ENCODE peak calls at places on chromosomes 16 and 17, in five cellular contexts. B is left lung, X is Peyer's patch, Y is psoas muscle, S is cardiac muscle cell. N is an unnamed sample.

GRCh38 chr17:50604470-50604869 is 30.2 kb upstream of the ABCC3 start:
- DNase-seq in B (peak; percentile 61), X (no peak), Y (peak; percentile 65), S (peak; percentile 96), N (peak; percentile 83)

GRCh38 chr16:19515765-19516164 is 6.1 kb downstream of the GDE1 start:
- DNase-seq in X (no peak), S (no peak), Y (no peak), B (no peak), N (no peak)

GRCh38 chr17:75848523-75849303 is 4.5 kb upstream of the UNC13D start:
- DNase-seq in Y (peak; percentile 75), B (peak; percentile 81), X (peak; percentile 88), S (peak; percentile 66), N (peak; percentile 90)

GRCh38 chr16:28191364-28191985 is 20.3 kb downstream of the XPO6 start:
- DNase-seq in X (no peak), Y (no peak), S (no peak), B (no peak), N (no peak)

GRCh38 chr17:45372325-45372869 is 55.6 kb upstream of the MAP3K14 start:
- DNase-seq in Y (no peak), B (no peak), S (peak; percentile 32), X (peak; percentile 26), N (no peak)

GRCh38 chr17:385195-385835 is 32.7 kb upstream of the RPH3AL start:
- DNase-seq in Y (peak; percentile 78), B (no peak), X (peak; percentile 67), S (peak; percentile 28), N (peak; percentile 72)

GRCh38 chr16:68366062-68366461 is 55.2 kb downstream of the PRMT7 start:
- DNase-seq in X (no peak), B (no peak), Y (no peak), S (no peak), N (no peak)

GRCh38 chr17:8649157-8650118 is 18.9 kb upstream of the MYH10 start:
- DNase-seq in S (peak; percentile 98), B (no peak), X (no peak), Y (peak; percentile 43), N (peak; percentile 82)

GRCh38 chr16:526181-527014 is 1.1 kb upstream of the CAPN15 start:
- DNase-seq in S (peak; percentile 66), Y (no peak), B (peak; percentile 52), X (no peak), N (no peak)

GRCh38 chr16:69535123-69536050 is 30.4 kb upstream of the NFAT5 start:
- DNase-seq in B (no peak), S (peak; percentile 43), X (no peak), Y (no peak), N (no peak)

GRCh38 chr16:2040031-2040430 is 7.6 kb downstream of the NTHL1 start:
- DNase-seq in B (no peak), X (no peak), S (no peak), Y (no peak), N (no peak)
- H3K27ac ChIP-seq in B (peak overlapping the region; percentile 85), X (peak overlapping the region; percentile 84), S (no peak overlapping the region), Y (peak overlapping the region; percentile 63), N (no peak overlapping the region)

DNA sequence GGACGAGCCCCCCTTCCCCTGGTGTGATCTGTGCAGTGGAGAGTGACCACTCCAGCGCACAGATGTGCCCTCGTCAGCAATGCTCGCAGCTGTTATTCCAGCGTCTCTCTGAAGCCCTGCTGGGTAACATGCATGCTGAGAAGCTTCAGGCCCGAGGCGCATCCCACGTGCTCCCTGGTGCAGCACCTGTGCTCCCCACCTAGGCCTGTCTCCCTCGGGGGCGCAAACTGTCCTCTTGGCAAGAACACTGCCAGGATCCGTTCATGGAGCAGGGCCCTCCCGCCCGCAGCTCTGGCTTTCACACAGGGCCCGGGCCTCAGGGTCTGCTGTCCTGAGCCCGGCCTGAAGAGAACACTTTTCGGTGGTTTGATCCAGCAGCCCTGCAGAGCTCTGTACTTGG is 13.0 kb downstream of the TMEM204 start:
- DNase-seq in Y (no peak), X (no peak), S (no peak), B (no peak), N (no peak)
- H3K27ac ChIP-seq in Y (peak overlapping the region; percentile 87), X (peak overlapping the region; percentile 69), S (peak overlapping the region; percentile 94), B (peak overlapping the region; percentile 73), N (peak overlapping the region; percentile 74)

GRCh38 chr17:7043195-7043543 is 723 bp downstream of the SLC16A11 start:
- DNase-seq in Y (no peak), B (no peak), S (no peak), X (peak; percentile 62), N (no peak)
- H3K27ac ChIP-seq in Y (no peak overlapping the region), B (peak overlapping the region; percentile 63), S (no peak overlapping the region), X (peak overlapping the region; percentile 17), N (no peak overlapping the region)

GRCh38 chr17:77354721-77355455 is 214.1 kb downstream of the SEC14L1 start:
- DNase-seq in S (peak; percentile 88), Y (peak; percentile 84), B (peak; percentile 48), X (peak; percentile 84), N (peak; percentile 88)

GRCh38 chr17:77352441-77352840 is 211.7 kb downstream of the SEC14L1 start:
- DNase-seq in Y (no peak), X (no peak), B (no peak), S (no peak), N (no peak)

GRCh38 chr17:77354420-77354720 is 213.6 kb downstream of the SEC14L1 start:
- DNase-seq in B (no peak), S (no peak), X (no peak), Y (no peak), N (no peak)

GRCh38 chr17:77352996-77353395 is 212.2 kb downstream of the SEC14L1 start:
- DNase-seq in X (no peak), B (no peak), Y (no peak), S (no peak), N (no peak)

GRCh38 chr17:77353684-77354419 is 213.1 kb downstream of the SEC14L1 start:
- DNase-seq in S (peak; percentile 17), B (no peak), X (no peak), Y (no peak), N (peak; percentile 39)
- H3K27ac ChIP-seq in S (no peak overlapping the region), B (peak overlapping the region; percentile 30), X (peak overlapping the region; percentile 72), Y (peak overlapping the region; percentile 58), N (no peak overlapping the region)

GRCh38 chr17:81081217-81081616 is 46.3 kb downstream of the BAIAP2 start:
- DNase-seq in Y (no peak), B (no peak), X (no peak), S (no peak), N (no peak)
- H3K27ac ChIP-seq in Y (no peak overlapping the region), B (peak overlapping the region; percentile 65), X (no peak overlapping the region), S (no peak overlapping the region), N (no peak overlapping the region)

DNA sequence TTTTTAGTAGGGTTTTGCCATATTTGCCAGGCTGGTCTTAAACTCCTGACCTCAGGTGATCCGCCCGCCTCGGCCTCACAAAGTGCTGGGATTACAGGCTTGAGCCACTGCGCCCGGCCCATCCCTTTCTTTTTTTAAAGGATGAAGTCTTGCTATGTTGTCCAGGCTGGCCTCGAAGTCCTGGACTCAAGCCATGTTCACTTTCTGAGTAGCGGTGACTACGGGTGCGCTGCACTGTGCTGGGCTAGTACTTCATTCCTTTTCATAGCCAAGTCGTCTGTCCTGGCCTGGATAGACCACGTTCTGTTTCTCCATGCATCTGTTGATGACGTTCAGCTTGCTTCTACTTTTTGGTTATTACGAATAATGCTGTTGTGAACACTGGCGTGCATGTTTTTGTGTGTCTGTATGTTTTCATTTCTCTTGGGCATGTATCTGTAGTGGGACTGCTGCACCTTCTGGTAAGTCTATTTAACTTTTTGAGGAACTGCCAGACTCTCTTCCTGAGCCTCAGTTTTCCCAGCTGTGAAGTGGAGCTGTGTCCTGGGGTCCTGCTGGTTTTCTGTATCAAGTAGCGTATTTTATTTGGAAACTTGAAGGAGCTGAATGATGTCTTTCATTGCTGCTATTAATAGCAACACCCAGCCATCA is 40.0 kb upstream of the GSE1 start:
- DNase-seq in B (no peak), S (no peak), X (no peak), Y (no peak), N (no peak)
- H3K27ac ChIP-seq in B (peak overlapping the region; percentile 61), S (peak overlapping the region; percentile 45), X (peak overlapping the region; percentile 61), Y (peak overlapping the region; percentile 63), N (peak overlapping the region; percentile 78)

GRCh38 chr16:56519459-56520250 is at the start of gene BBS2:
- DNase-seq in B (peak; percentile 92), X (peak; percentile 95), S (peak; percentile 88), Y (peak; percentile 93), N (peak; percentile 96)
- H3K27ac ChIP-seq in B (peak within 1 kb of the TSS; percentile 80), X (peak within 1 kb of the TSS; percentile 92), S (peak within 1 kb of the TSS; percentile 84), Y (peak within 1 kb of the TSS; percentile 87), N (peak within 1 kb of the TSS; percentile 64)

GRCh38 chr16:2707368-2708289 is 12.4 kb downstream of the PRSS27 start:
- DNase-seq in S (no peak), X (no peak), Y (no peak), B (no peak), N (no peak)

GRCh38 chr16:2709588-2709984 is 10.4 kb downstream of the PRSS27 start:
- DNase-seq in B (no peak), Y (no peak), X (no peak), S (no peak), N (no peak)

GRCh38 chr16:2706611-2707311 is 13.3 kb downstream of the PRSS27 start:
- DNase-seq in B (no peak), X (no peak), Y (peak; percentile 18), S (no peak), N (no peak)

GRCh38 chr16:2708955-2709587 is 11.0 kb downstream of the PRSS27 start:
- DNase-seq in B (no peak), X (no peak), Y (no peak), S (no peak), N (no peak)

DNA sequence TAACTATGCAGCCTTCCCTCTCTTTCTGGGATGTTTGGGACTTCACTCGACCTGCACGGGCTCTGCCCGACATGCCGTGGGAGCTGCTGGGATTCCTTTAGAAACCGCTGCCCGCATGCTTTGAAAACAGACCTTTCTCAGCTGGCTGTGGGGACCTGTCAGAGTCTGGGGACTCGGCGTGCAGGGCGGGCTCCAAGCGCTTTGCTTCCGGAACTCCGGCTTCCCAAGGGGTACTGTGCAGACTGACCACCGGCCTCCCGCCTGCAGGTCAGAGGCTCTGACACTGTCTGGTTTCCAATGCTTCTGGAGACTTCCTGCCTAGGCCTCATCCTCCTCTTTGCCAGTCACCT is 11.8 kb downstream of the PRSS27 start:
- DNase-seq in B (no peak), S (no peak), Y (no peak), X (no peak), N (no peak)
- H3K27ac ChIP-seq in B (no peak overlapping the region), S (no peak overlapping the region), Y (no peak overlapping the region), X (no peak overlapping the region), N (no peak overlapping the region)

GRCh38 chr17:28320215-28321061 is 1.4 kb downstream of the TMEM97 start:
- DNase-seq in X (no peak), B (no peak), S (no peak), Y (no peak), N (no peak)
- H3K27ac ChIP-seq in X (no peak overlapping the region), B (no peak overlapping the region), S (no peak overlapping the region), Y (no peak overlapping the region), N (no peak overlapping the region)

N was measured in aorta.